ENCODE peak calls at places on chromosome 9, in seven cellular contexts. N is glutamatergic neuron, I is testis, P is cardiac fibroblast, L is Peyer's patch, T is GM06990, F is bronchial epithelial cell. A is an unnamed sample.

GRCh38 chr9:133929599-133929998 is 62.5 kb downstream of the VAV2 start:
- DNase-seq in N (no peak), I (no peak), P (no peak), L (no peak), T (no peak), F (no peak), A (no peak)

GRCh38 chr9:93452710-93453046 is 703 bp downstream of the FAM120AOS start:
- DNase-seq in N (peak), I (peak), P (no peak), L (peak), T (no peak), F (no peak), A (peak)

GRCh38 chr9:120482424-120483186 is 97.4 kb downstream of the CDK5RAP2 start:
- DNase-seq in N (no peak), I (no peak), P (no peak), L (no peak), T (no peak), F (no peak), A (no peak)

GRCh38 chr9:134592018-134592818 is 49.4 kb upstream of the COL5A1 start:
- DNase-seq in N (no peak), I (no peak), P (peak), L (no peak), T (no peak), F (no peak), A (peak)

GRCh38 chr9:134913713-134914500 is 3.8 kb downstream of the FCN1 start:
- DNase-seq in N (no peak), I (no peak), P (no peak), L (no peak), T (no peak), F (no peak), A (no peak)

GRCh38 chr9:91312717-91313325 is 48.9 kb downstream of the AUH start:
- DNase-seq in N (no peak), I (no peak), P (no peak), L (no peak), T (no peak), F (peak), A (peak)

GRCh38 chr9:134169166-134169565 is 4.8 kb upstream of the RNU6ATAC start:
- DNase-seq in N (no peak), I (no peak), P (no peak), L (no peak), T (no peak), F (no peak), A (no peak)

GRCh38 chr9:98958271-98958989 is 14.7 kb downstream of the COL15A1 start:
- DNase-seq in N (no peak), I (no peak), P (peak), L (no peak), T (no peak), F (no peak), A (no peak)

GRCh38 chr9:35114113-35114847 is 1.4 kb downstream of the ATOSB start:
- DNase-seq in N (peak), I (peak), P (peak), L (peak), T (peak), F (peak), A (peak)

GRCh38 chr9:115855458-115856133 is 298.0 kb upstream of the PAPPA start:
- DNase-seq in N (no peak), I (no peak), P (no peak), L (no peak), T (no peak), F (no peak), A (no peak)

GRCh38 chr9:131739192-131739961 is 499 bp downstream of the RAPGEF1 start:
- DNase-seq in N (peak), I (peak), P (peak), L (peak), T (peak), F (no peak), A (peak)
- TF ChIP-seq CTCF in N (no peak), I (no peak), P (no peak), L (no peak), T (no peak), F (no peak), A (no peak)

DNA sequence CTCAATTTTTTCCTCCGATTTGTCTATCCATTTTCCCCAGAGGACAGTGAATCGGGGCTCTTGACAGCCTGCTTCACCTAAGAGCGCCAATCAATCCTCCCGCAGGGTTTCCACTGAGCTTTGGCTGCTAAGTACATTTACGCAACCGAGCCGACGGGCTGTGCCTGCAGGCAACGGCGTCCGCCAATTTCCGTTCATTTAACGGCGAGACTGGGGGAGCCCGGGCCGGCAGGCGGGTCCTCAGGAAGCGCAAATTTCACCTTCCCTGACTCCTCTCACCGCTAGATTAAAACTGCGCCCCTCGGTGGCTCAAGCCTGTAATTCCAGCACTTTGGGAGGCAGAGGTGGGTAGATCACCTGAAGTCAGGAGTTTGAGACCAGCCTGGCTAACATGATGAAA is 2.7 kb upstream of the NXNL2 start:
- DNase-seq in N (peak), I (no peak), P (peak), L (no peak), T (no peak), F (peak), A (peak)
- TF ChIP-seq CTCF in N (peak), I (no peak), P (no peak), L (no peak), T (no peak), F (no peak), A (no peak)

GRCh38 chr9:18229992-18230676 is 243.8 kb upstream of the ADAMTSL1 start:
- DNase-seq in N (no peak), I (no peak), P (no peak), L (no peak), T (no peak), F (no peak), A (no peak)
- TF ChIP-seq CTCF in N (no peak), I (no peak), P (no peak), L (no peak), T (no peak), F (no peak), A (no peak)

GRCh38 chr9:114718801-114719221 is 36.8 kb upstream of the TEX48 start:
- DNase-seq in N (no peak), I (no peak), P (no peak), L (no peak), T (peak), F (peak), A (peak)
- TF ChIP-seq CTCF in N (no peak), I (no peak), P (no peak), L (no peak), T (no peak), F (peak), A (no peak)